ENCODE peak calls at places on chromosomes 6 and 20, in seven cellular contexts. L is cardiac muscle cell, Q is A172, M is EL, O is 8988T, W is dermis microvascular lymphatic vessel endothelial cell, S is NCI-H1105. B is an unnamed sample.

GRCh38 chr20:25178563-25179438 is 16.7 kb upstream of the ENTPD6 start:
- DNase-seq in O (no peak), M (peak), L (peak), S (peak), W (peak), Q (peak), B (peak)

GRCh38 chr20:1959156-1959555 is 34.7 kb downstream of the PDYN start:
- DNase-seq in M (no peak), W (no peak), S (no peak), Q (no peak), L (no peak), O (no peak), B (no peak)

GRCh38 chr6:43990627-43991619 is 136.3 kb downstream of the MRPL14 start:
- DNase-seq in M (peak), Q (no peak), O (no peak), S (no peak), W (no peak), L (peak), B (no peak)

GRCh38 chr6:67896476-67896875 is 738.6 kb upstream of the ADGRB3 start:
- DNase-seq in L (peak), S (no peak), O (no peak), W (no peak), Q (no peak), M (no peak), B (no peak)

GRCh38 chr20:21353236-21353635 is 44.1 kb downstream of the NKX2-4 start:
- DNase-seq in W (no peak), Q (peak), O (no peak), S (no peak), M (peak), L (no peak), B (no peak)

GRCh38 chr20:50191566-50192363 is 1.1 kb downstream of the CEBPB start:
- DNase-seq in M (peak), L (peak), S (peak), O (peak), W (peak), Q (peak), B (peak)

GRCh38 chr6:78561015-78561414 is 306.3 kb upstream of the IRAK1BP1 start:
- DNase-seq in W (peak), L (no peak), M (peak), Q (no peak), O (no peak), S (no peak), B (no peak)

GRCh38 chr6:1958257-1958656 is 287.1 kb downstream of the GMDS start:
- DNase-seq in Q (peak), M (no peak), O (no peak), L (no peak), W (no peak), S (no peak), B (no peak)

GRCh38 chr20:38193586-38194105 is 28.6 kb upstream of the TGM2 start:
- DNase-seq in W (no peak), O (no peak), S (no peak), L (no peak), Q (no peak), M (no peak), B (no peak)

GRCh38 chr6:42748241-42748898 is 2.5 kb upstream of the TBCC start:
- DNase-seq in Q (no peak), M (no peak), S (no peak), W (no peak), O (no peak), L (no peak), B (no peak)

GRCh38 chr6:57075092-57075491 is 14.9 kb upstream of the ZNF451 start:
- DNase-seq in S (no peak), M (no peak), W (no peak), L (no peak), Q (no peak), O (no peak), B (no peak)

GRCh38 chr6:27188885-27189418 is 58.5 kb upstream of the PRSS16 start:
- DNase-seq in W (peak), L (peak), O (no peak), Q (peak), M (peak), S (peak), B (peak)

GRCh38 chr6:53100561-53100960 is 35.4 kb downstream of the FBXO9 start:
- DNase-seq in W (no peak), M (no peak), L (no peak), S (no peak), Q (no peak), O (no peak), B (no peak)

GRCh38 chr6:36546664-36546957 is 668 bp downstream of the STK38 start:
- DNase-seq in L (no peak), M (no peak), Q (no peak), W (no peak), S (no peak), O (no peak), B (no peak)

GRCh38 chr20:7879883-7880282 is 60.4 kb downstream of the HAO1 start:
- DNase-seq in O (no peak), W (no peak), M (no peak), L (no peak), S (no peak), Q (no peak), B (no peak)

GRCh38 chr6:13302751-13303667 is 25.3 kb downstream of the TBC1D7 start:
- DNase-seq in L (no peak), S (no peak), W (peak), M (peak), O (peak), Q (peak), B (peak)

GRCh38 chr6:70657706-70658105 is 10.0 kb upstream of the SMAP1 start:
- DNase-seq in W (no peak), O (no peak), S (no peak), M (no peak), L (no peak), Q (no peak), B (no peak)

GRCh38 chr6:36545767-36546663 is 1.3 kb downstream of the STK38 start:
- DNase-seq in O (no peak), Q (peak), W (no peak), M (peak), L (peak), S (no peak), B (peak)

GRCh38 chr20:38034961-38035360 is 1.4 kb downstream of the RPRD1B start:
- DNase-seq in O (no peak), S (no peak), Q (no peak), M (peak), W (no peak), L (no peak), B (no peak)

GRCh38 chr6:123091091-123091895 is 95.3 kb downstream of the CLVS2 start:
- DNase-seq in M (peak), Q (peak), W (peak), O (no peak), L (no peak), S (no peak), B (no peak)

GRCh38 chr6:13248053-13248452 is 80.3 kb downstream of the TBC1D7 start:
- DNase-seq in Q (no peak), W (no peak), O (no peak), M (peak), S (peak), L (peak), B (no peak)

GRCh38 chr20:60484316-60484715 is 526.1 kb downstream of the CDH26 start:
- DNase-seq in Q (no peak), O (no peak), M (no peak), S (no peak), L (no peak), W (no peak), B (no peak)

GRCh38 chr6:145214570-145214969 is 520.8 kb downstream of the EPM2A start:
- DNase-seq in M (peak), L (peak), S (peak), W (peak), O (no peak), Q (peak), B (no peak)

GRCh38 chr20:2109425-2110210 is 8.0 kb downstream of the STK35 start:
- DNase-seq in O (no peak), M (peak), Q (peak), L (peak), W (peak), S (no peak), B (no peak)

GRCh38 chr6:36235309-36235708 is 34.6 kb upstream of the PNPLA1 start:
- DNase-seq in O (no peak), L (no peak), M (no peak), W (no peak), S (no peak), Q (no peak), B (no peak)

GRCh38 chr6:48641544-48641943 is 530.5 kb upstream of the PTCHD4 start:
- DNase-seq in O (no peak), M (peak), S (no peak), Q (peak), L (no peak), W (no peak), B (no peak)

GRCh38 chr20:20364016-20364746 is 3.7 kb upstream of the INSM1 start:
- DNase-seq in L (peak), W (no peak), S (peak), M (no peak), O (no peak), Q (no peak), B (no peak)

GRCh38 chr6:42257614-42258013 is 40.0 kb upstream of the MRPS10 start:
- DNase-seq in W (no peak), Q (no peak), M (no peak), O (no peak), L (no peak), S (no peak), B (no peak)

B was measured in activated CD8-positive, alpha-beta T cell treated with anti-CD3 and anti-CD28 coated beads, Interleukin-2, amount 10 ng/mL, durations not matched to agents 7 days and 5 days.